ENCODE peak calls at places on chromosomes 7 and 10, in four cellular contexts. One of them, this sample, is unnamed.

GRCh38 chr7:128672927-128673517 is 930 bp downstream of the GARIN1A start:
- ATAC-seq in GM23338: peak; percentile 95
- ATAC-seq in HCT116: peak; percentile 90
- ATAC-seq in K562: peak; percentile 94
- ATAC-seq in this sample: peak; percentile 34

GRCh38 chr7:97305589-97305988 is 188.1 kb downstream of the SDHAF3 start:
- ATAC-seq in GM23338: no peak
- ATAC-seq in HCT116: no peak
- ATAC-seq in K562: no peak
- ATAC-seq in this sample: no peak

GRCh38 chr7:116258734-116259133 is 48.4 kb downstream of the TES start:
- ATAC-seq in GM23338: no peak
- ATAC-seq in HCT116: no peak
- ATAC-seq in K562: peak; percentile 75
- ATAC-seq in this sample: no peak

GRCh38 chr7:113606325-113606724 is 312.5 kb downstream of the PPP1R3A start:
- ATAC-seq in GM23338: no peak
- ATAC-seq in HCT116: no peak
- ATAC-seq in K562: no peak
- ATAC-seq in this sample: no peak

GRCh38 chr10:15027741-15028140 is 16.0 kb upstream of the OLAH start:
- ATAC-seq in GM23338: no peak
- ATAC-seq in HCT116: no peak
- ATAC-seq in K562: no peak
- ATAC-seq in this sample: no peak

GRCh38 chr10:4590807-4591206 is 235.2 kb upstream of the AKR1E2 start:
- ATAC-seq in GM23338: no peak
- ATAC-seq in HCT116: no peak
- ATAC-seq in K562: no peak
- ATAC-seq in this sample: no peak

GRCh38 chr10:75450062-75450429 is 18.6 kb downstream of the LRMDA start:
- ATAC-seq in GM23338: peak; percentile 44
- ATAC-seq in HCT116: no peak
- ATAC-seq in K562: no peak
- ATAC-seq in this sample: no peak

GRCh38 chr7:38329340-38329739 is 55.9 kb upstream of the TARP start:
- ATAC-seq in GM23338: no peak
- ATAC-seq in HCT116: no peak
- ATAC-seq in K562: no peak
- ATAC-seq in this sample: no peak

GRCh38 chr7:4093035-4093434 is 589.1 kb upstream of the FOXK1 start:
- ATAC-seq in GM23338: no peak
- ATAC-seq in HCT116: no peak
- ATAC-seq in K562: no peak
- ATAC-seq in this sample: no peak

GRCh38 chr10:72693599-72693915 is 1.6 kb downstream of the MCU start:
- ATAC-seq in GM23338: no peak
- ATAC-seq in HCT116: no peak
- ATAC-seq in K562: no peak
- ATAC-seq in this sample: no peak

GRCh38 chr10:72694476-72695369 is 2.8 kb downstream of the MCU start:
- ATAC-seq in GM23338: no peak
- ATAC-seq in HCT116: no peak
- ATAC-seq in K562: peak; percentile 10
- ATAC-seq in this sample: no peak

GRCh38 chr10:72697711-72698110 is 5.8 kb downstream of the MCU start:
- ATAC-seq in GM23338: no peak
- ATAC-seq in HCT116: no peak
- ATAC-seq in K562: no peak
- ATAC-seq in this sample: no peak

GRCh38 chr10:72692897-72693598 is 1.1 kb downstream of the MCU start:
- ATAC-seq in GM23338: peak; percentile 8
- ATAC-seq in HCT116: no peak
- ATAC-seq in K562: peak; percentile 3
- ATAC-seq in this sample: no peak

DNA sequence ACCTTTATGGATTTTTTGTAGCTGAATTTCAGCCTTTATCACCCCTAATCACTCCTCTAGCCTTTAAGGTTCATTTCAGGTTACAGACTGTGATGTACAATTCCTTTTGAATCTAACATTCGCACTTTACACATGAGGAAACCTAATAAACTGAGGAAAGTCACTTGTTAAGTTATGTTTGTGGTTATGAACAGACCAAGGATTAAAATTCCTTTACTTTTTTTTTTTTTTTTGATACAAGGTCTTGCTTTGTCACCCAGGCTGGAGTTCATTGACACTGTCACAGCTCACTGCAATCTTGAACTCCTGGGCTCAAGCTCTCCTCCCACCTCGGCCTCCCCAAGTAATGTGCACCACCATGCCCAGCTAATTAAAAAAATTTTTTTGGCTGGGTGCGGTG is 3.6 kb downstream of the MCU start:
- ATAC-seq in GM23338: no peak
- ATAC-seq in HCT116: no peak
- ATAC-seq in K562: no peak
- ATAC-seq in this sample: no peak
- TF ChIP-seq POLR2AphosphoS5 in GM23338: no peak
- TF ChIP-seq POLR2AphosphoS5 in HCT116: no peak
- TF ChIP-seq POLR2AphosphoS5 in K562: no peak
- TF ChIP-seq POLR2AphosphoS5 in this sample: no peak

GRCh38 chr10:84193846-84194423 is 402 bp upstream of the CDHR1 start:
- ATAC-seq in GM23338: no peak
- ATAC-seq in HCT116: no peak
- ATAC-seq in K562: no peak
- ATAC-seq in this sample: no peak
- H3K4me3 ChIP-seq in GM23338: peak overlapping the region; percentile 78
- H3K4me3 ChIP-seq in HCT116: no peak overlapping the region
- H3K4me3 ChIP-seq in K562: peak overlapping the region; percentile 34
- H3K4me3 ChIP-seq in this sample: peak overlapping the region; percentile 55

DNA sequence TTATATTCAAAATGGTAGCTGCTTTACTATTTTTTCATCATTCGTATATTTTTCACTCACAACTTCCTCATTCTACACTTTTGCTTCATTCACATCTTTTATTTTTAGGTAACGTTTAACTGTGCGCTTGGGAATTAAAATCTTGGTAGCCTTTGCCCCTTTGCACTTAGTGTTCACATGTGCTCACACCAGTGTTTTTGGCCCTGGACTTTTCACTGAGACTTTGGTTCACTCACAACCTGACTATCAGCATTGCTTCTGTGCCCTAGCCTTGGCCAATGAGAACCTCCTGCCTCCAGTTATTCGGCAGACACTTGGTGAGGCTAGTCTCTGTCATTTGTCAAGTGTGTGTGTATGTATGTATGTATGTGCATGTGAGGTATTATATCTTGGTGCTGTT is 596.9 kb downstream of the SORCS1 start:
- ATAC-seq in GM23338: no peak
- ATAC-seq in HCT116: no peak
- ATAC-seq in K562: no peak
- ATAC-seq in this sample: no peak
- TF ChIP-seq POLR2AphosphoS5 in GM23338: no peak
- TF ChIP-seq POLR2AphosphoS5 in HCT116: no peak
- TF ChIP-seq POLR2AphosphoS5 in K562: no peak
- TF ChIP-seq POLR2AphosphoS5 in this sample: no peak

DNA sequence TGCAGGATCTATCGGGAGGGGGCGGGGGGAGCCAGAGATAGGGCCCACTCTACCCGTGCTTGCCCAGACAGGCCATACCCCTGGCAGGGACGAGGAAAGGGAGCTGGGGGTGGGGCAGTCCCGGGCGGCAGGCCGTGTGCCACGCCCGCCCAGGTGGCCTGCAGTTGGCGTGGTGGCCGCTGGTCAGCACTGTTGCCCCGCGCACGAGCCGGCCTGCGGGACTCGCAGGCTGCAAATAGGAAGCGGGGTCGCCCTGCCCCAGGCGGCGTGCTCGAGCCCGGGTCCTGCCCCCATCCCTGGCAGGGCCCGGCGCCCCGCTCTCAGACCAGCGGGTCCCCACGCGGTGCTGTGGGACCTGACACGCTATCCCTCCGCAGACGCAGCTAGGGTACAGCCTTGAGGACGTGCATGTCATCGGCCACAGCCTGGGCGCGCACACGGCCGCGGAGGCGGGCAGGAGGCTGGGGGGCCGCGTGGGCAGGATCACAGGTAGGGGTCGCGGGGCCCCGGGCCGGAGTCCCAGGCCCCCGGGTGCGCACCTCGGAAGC is 6.7 kb downstream of the PNLIPRP2 start:
- ATAC-seq in GM23338: peak; percentile 97
- ATAC-seq in HCT116: peak; percentile 96
- ATAC-seq in K562: peak; percentile 86
- ATAC-seq in this sample: no peak
- H3K4me3 ChIP-seq in GM23338: peak overlapping the region; percentile 75
- H3K4me3 ChIP-seq in HCT116: peak overlapping the region; percentile 38
- H3K4me3 ChIP-seq in K562: no peak overlapping the region
- H3K4me3 ChIP-seq in this sample: no peak overlapping the region